ENCODE peak calls at places on chromosomes 12 and 14, in nine cellular contexts. E is HCT116, W is Panc1, H is A549, X is GM23338, Z is GM12878, F is SK-N-SH, T is K562, C is HepG2. O is an unnamed sample.

GRCh38 chr12:118188690-118189371 is 52.9 kb downstream of the PEBP1 start:
- DNase-seq in E (no peak), W (no peak), H (no peak), X (peak; percentile 22), Z (no peak), F (peak; percentile 62), T (no peak), C (no peak), O (no peak)

GRCh38 chr12:12720637-12721250 is 3.6 kb downstream of the CDKN1B start:
- DNase-seq in E (no peak), W (no peak), H (no peak), X (no peak), Z (no peak), F (no peak), T (no peak), C (no peak), O (peak; percentile 39)

GRCh38 chr12:119025786-119026185 is 44.4 kb downstream of the SRRM4 start:
- DNase-seq in E (no peak), W (no peak), H (no peak), X (no peak), Z (no peak), F (no peak), T (no peak), C (no peak), O (no peak)

GRCh38 chr12:131979606-131980005 is 29.9 kb downstream of the EP400 start:
- DNase-seq in E (no peak), W (no peak), H (no peak), X (no peak), Z (no peak), F (no peak), T (no peak), C (no peak), O (no peak)

GRCh38 chr14:48690349-48690748 is 895.8 kb downstream of the RPS29 start:
- DNase-seq in E (peak; percentile 8), W (no peak), H (no peak), X (peak; percentile 60), Z (no peak), F (no peak), T (no peak), C (no peak), O (no peak)

GRCh38 chr12:15580431-15580830 is 208.8 kb downstream of the EPS8 start:
- DNase-seq in E (no peak), W (no peak), H (no peak), X (no peak), Z (no peak), F (no peak), T (no peak), C (no peak), O (no peak)

GRCh38 chr12:3122841-3123678 is 45.9 kb downstream of the TSPAN9 start:
- DNase-seq in E (no peak), W (no peak), H (no peak), X (peak; percentile 47), Z (no peak), F (peak; percentile 74), T (no peak), C (no peak), O (no peak)

GRCh38 chr12:105218434-105218833 is 17.5 kb downstream of the APPL2 start:
- DNase-seq in E (no peak), W (no peak), H (no peak), X (no peak), Z (no peak), F (no peak), T (no peak), C (no peak), O (no peak)

GRCh38 chr12:28023156-28023887 is 50.8 kb upstream of the PTHLH start:
- DNase-seq in E (peak; percentile 53), W (no peak), H (no peak), X (no peak), Z (no peak), F (no peak), T (no peak), C (peak; percentile 20), O (no peak)

GRCh38 chr12:123132951-123133619 is 17.8 kb downstream of the PITPNM2 start:
- DNase-seq in E (no peak), W (no peak), H (no peak), X (no peak), Z (no peak), F (no peak), T (no peak), C (no peak), O (no peak)

GRCh38 chr14:74965770-74966153 is 10.4 kb upstream of the PGF start:
- DNase-seq in E (no peak), W (no peak), H (no peak), X (no peak), Z (no peak), F (no peak), T (no peak), C (no peak), O (no peak)

GRCh38 chr12:12870454-12870853 is 20.9 kb upstream of the GPRC5A start:
- DNase-seq in E (peak; percentile 95), W (no peak), H (peak; percentile 81), X (no peak), Z (no peak), F (no peak), T (no peak), C (peak; percentile 29), O (no peak)

GRCh38 chr12:95634622-95635621 is 83.6 kb upstream of the USP44 start:
- DNase-seq in E (no peak), W (no peak), H (no peak), X (no peak), Z (no peak), F (no peak), T (no peak), C (peak; percentile 82), O (no peak)

GRCh38 chr12:132534076-132534475 is 44.1 kb downstream of the FBRSL1 start:
- DNase-seq in E (no peak), W (no peak), H (no peak), X (no peak), Z (no peak), F (no peak), T (no peak), C (no peak), O (no peak)

GRCh38 chr14:63682727-63683593 is 41.3 kb upstream of the WDR89 start:
- DNase-seq in E (no peak), W (no peak), H (no peak), X (no peak), Z (no peak), F (no peak), T (no peak), C (no peak), O (no peak)

GRCh38 chr14:66752109-66752508 is 244.2 kb downstream of the GPHN start:
- DNase-seq in E (no peak), W (no peak), H (no peak), X (no peak), Z (peak; percentile 41), F (no peak), T (no peak), C (no peak), O (no peak)

DNA sequence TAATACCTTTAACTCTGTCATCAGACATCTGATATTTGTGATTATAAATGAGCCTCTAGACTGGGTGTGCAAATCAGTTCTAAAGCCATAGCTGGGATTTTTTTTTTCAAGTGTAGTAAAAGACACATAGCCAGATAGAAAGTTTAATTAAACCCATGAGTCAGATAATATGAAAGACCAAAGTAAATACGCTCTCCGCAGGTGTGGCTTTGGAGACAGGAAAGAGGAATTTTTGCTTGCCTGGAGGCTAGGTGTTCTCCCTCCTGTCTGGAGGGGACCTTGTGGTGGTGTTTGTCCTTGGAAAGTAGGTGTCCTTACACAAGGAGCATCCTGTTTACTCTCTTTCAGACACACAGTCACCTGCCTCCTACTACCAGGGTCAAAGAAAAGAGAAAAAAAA is 61.0 kb downstream of the GALNT8 start:
- DNase-seq in E (no peak), W (no peak), H (no peak), X (no peak), Z (no peak), F (no peak), T (no peak), C (no peak), O (no peak)
- TF ChIP-seq REST in E (no peak), W (no peak), H (no peak), X (no peak), Z (no peak), F (no peak), T (no peak), C (no peak), O (no peak)

DNA sequence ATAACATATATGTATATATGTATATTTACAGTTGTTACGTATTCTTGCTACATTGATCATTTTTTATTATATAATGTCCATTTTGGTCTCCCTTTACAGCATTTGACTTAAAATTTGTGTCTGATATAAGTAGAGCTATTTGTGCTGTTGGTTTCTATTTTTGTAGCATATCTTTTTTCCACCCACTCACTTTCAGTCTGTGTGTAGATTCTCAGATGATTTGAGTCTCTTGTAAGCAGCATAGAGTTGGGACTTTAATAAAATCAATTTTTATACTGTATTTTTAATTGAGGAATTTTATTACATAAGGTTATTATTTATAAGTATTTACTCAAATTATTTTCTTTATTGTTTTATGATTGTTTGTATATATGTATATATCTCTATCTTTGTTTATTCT is 1293.7 kb downstream of the TMEM121 start:
- DNase-seq in E (no peak), W (no peak), H (no peak), X (no peak), Z (no peak), F (no peak), T (no peak), C (no peak), O (no peak)
- H3K4me3 ChIP-seq in E (no peak overlapping the region), W (no peak overlapping the region), H (no peak overlapping the region), X (no peak overlapping the region), Z (no peak overlapping the region), F (no peak overlapping the region), T (no peak overlapping the region), C (no peak overlapping the region), O (no peak overlapping the region)

DNA sequence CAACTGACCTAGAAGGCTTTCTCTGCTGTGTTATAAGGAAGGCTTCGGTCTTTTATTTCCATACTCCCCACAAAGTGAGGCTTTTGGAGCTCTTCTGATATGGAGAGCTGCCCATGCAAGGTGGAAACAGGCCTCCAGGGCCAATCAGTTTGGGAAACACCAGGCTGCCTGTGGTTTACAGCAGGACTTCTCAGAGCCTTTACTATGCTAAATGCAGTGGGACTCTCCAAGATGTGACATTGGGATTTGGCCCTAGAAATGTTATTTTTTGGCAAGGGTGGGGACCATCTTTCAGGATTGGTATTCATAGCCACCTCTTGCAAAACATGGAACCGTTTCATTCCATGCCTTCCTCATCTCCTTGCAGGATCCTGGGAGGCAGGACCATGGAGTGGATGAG is 3.7 kb downstream of the ACACB start:
- DNase-seq in E (no peak), W (no peak), H (no peak), X (no peak), Z (no peak), F (no peak), T (no peak), C (no peak), O (no peak)
- TF ChIP-seq REST in E (no peak), W (no peak), H (no peak), X (no peak), Z (no peak), F (no peak), T (no peak), C (no peak), O (no peak)

DNA sequence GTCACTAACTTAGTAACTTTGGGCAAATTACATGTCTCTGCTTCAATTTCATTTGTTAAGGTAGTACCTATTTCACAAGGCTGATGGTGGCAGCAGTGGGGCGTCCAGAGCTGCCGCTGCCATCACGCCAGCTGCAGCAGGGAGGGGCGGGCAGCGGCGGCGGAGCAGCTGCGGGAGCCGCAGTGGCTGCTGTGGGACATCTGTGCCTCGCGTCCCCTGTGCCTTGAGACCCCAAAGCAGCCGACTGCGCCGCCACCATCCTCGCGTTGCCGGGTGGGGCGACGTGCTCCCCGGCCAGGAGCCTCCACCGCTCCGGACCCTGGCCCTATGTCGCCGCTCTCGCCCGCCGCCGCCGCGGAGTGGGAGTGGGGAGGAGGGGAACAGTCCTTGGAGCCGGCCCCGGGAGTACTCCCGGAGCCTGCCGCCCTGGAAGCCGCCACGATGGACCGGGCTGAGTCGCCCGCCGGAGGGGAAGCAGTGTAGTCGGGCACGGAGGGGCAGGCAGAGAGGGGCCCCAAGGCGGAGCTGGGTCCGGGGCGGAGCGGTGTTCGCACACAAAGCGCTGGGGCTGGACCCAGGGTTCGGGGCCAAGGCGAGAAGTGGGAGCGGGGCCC is 51.4 kb downstream of the A2M start:
- DNase-seq in E (peak; percentile 42), W (no peak), H (peak; percentile 57), X (peak; percentile 78), Z (no peak), F (peak; percentile 86), T (no peak), C (peak; percentile 65), O (peak; percentile 53)
- H3K4me3 ChIP-seq in E (peak overlapping the region; percentile 81), W (peak overlapping the region; percentile 48), H (peak overlapping the region; percentile 56), X (peak overlapping the region; percentile 92), Z (peak overlapping the region; percentile 20), F (peak overlapping the region; percentile 61), T (no peak overlapping the region), C (peak overlapping the region; percentile 84), O (peak overlapping the region; percentile 66)

O was measured in HL-60.